ENCODE peak calls at places on chromosomes 3 and 15, in nine cellular contexts. C, M, K, E, Z, B, Y, Q and P are unnamed samples.

GRCh38 chr3:46881819-46882376 is 4.4 kb downstream of the PTH1R start:
- DNase-seq in M (no peak), C (no peak), B (no peak), K (peak; percentile 75), Y (no peak), Q (no peak), E (no peak), Z (peak; percentile 67), P (no peak)

GRCh38 chr15:42366151-42366550 is 6.8 kb downstream of the CAPN3 start:
- DNase-seq in Y (no peak), B (no peak), Q (no peak), C (no peak), E (no peak), Z (no peak), M (no peak), K (no peak), P (no peak)

GRCh38 chr15:67135494-67135893 is 70.1 kb downstream of the SMAD3 start:
- DNase-seq in Z (no peak), B (no peak), M (peak; percentile 20), C (no peak), K (no peak), Y (peak; percentile 47), E (no peak), Q (no peak), P (peak; percentile 55)

GRCh38 chr3:108662141-108662738 is 72.7 kb downstream of the DZIP3 start:
- DNase-seq in Q (peak; percentile 42), Z (no peak), Y (peak; percentile 56), E (peak; percentile 11), C (no peak), B (peak; percentile 28), M (no peak), K (no peak), P (no peak)

GRCh38 chr15:39251413-39252197 is 329.3 kb upstream of the THBS1 start:
- DNase-seq in C (no peak), K (no peak), Y (no peak), E (peak; percentile 26), Z (no peak), M (no peak), B (no peak), Q (no peak), P (no peak)

GRCh38 chr15:59925123-59925522 is 79.0 kb upstream of the FOXB1 start:
- DNase-seq in M (no peak), Q (no peak), B (no peak), K (no peak), C (no peak), Y (no peak), E (no peak), Z (no peak), P (no peak)

GRCh38 chr3:13812039-13812438 is 67.8 kb downstream of the WNT7A start:
- DNase-seq in Z (no peak), C (no peak), Q (no peak), Y (no peak), M (no peak), E (no peak), K (no peak), B (no peak), P (no peak)

GRCh38 chr15:44584162-44584749 is 47.3 kb downstream of the EIF3J start:
- DNase-seq in Y (peak; percentile 31), C (peak; percentile 64), K (no peak), B (peak; percentile 32), Q (peak; percentile 23), E (no peak), M (peak; percentile 46), Z (peak; percentile 52), P (peak; percentile 77)

GRCh38 chr15:85421116-85421925 is 40.9 kb downstream of the AKAP13 start:
- DNase-seq in C (no peak), K (no peak), Q (no peak), M (no peak), Y (no peak), Z (no peak), E (no peak), B (no peak), P (no peak)

GRCh38 chr3:142588708-142589107 is 7.5 kb upstream of the PLS1 start:
- DNase-seq in Z (no peak), K (no peak), B (no peak), M (no peak), Y (no peak), Q (no peak), E (no peak), C (no peak), P (no peak)

GRCh38 chr3:100518983-100519382 is 26.6 kb downstream of the TMEM45A start:
- DNase-seq in B (no peak), Z (no peak), Q (no peak), Y (no peak), E (no peak), K (no peak), M (no peak), C (no peak), P (no peak)

GRCh38 chr3:100516843-100517242 is 24.4 kb downstream of the TMEM45A start:
- DNase-seq in Q (no peak), K (no peak), C (no peak), B (no peak), M (no peak), Y (no peak), E (no peak), Z (no peak), P (no peak)

GRCh38 chr3:100518244-100518643 is 25.8 kb downstream of the TMEM45A start:
- DNase-seq in E (no peak), K (no peak), C (no peak), B (no peak), Y (no peak), Z (no peak), M (no peak), Q (no peak), P (no peak)

GRCh38 chr3:100516232-100516631 is 23.8 kb downstream of the TMEM45A start:
- DNase-seq in C (no peak), B (no peak), Q (no peak), Y (no peak), M (no peak), Z (no peak), K (no peak), E (no peak), P (no peak)

DNA sequence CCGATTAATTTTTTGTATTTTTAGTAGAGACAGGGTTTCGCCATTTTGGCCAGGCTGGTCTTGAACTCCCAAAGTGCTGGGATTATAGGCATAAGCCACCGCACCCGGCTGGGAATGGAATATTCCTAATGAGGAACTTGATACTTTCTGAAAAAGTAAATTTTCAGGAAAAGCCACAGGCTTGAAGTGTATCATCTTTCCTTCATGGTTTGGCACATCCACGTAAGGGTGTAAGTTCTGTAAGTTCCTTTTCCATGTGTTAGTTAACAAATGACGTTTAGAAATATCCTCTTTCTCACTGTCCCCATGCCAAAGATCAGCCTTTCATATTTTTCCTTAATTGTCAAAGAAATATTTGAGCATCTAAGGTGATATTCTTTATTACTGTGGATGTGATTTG is 24.9 kb downstream of the TMEM45A start:
- DNase-seq in M (no peak), B (no peak), Y (no peak), C (no peak), E (no peak), K (no peak), Q (no peak), Z (no peak), P (no peak)
- H3K27ac ChIP-seq in M (no peak overlapping the region), B (no peak overlapping the region), Y (no peak overlapping the region), C (no peak overlapping the region), E (no peak overlapping the region), K (no peak overlapping the region), Q (no peak overlapping the region), Z (no peak overlapping the region), P (no peak overlapping the region)

GRCh38 chr3:123686254-123686653 is 101.4 kb upstream of the HACD2 start:
- DNase-seq in C (no peak), Q (no peak), Z (no peak), K (no peak), M (no peak), E (no peak), B (no peak), Y (no peak), P (no peak)

GRCh38 chr3:123683146-123683545 is 98.3 kb upstream of the HACD2 start:
- DNase-seq in C (no peak), K (no peak), B (no peak), Y (no peak), E (no peak), Q (no peak), M (no peak), Z (no peak), P (no peak)

GRCh38 chr3:123685780-123686179 is 100.9 kb upstream of the HACD2 start:
- DNase-seq in M (no peak), C (no peak), B (no peak), Y (no peak), Q (no peak), E (no peak), K (no peak), Z (no peak), P (no peak)

GRCh38 chr3:123683755-123684154 is 98.9 kb upstream of the HACD2 start:
- DNase-seq in C (no peak), Q (no peak), K (no peak), Y (no peak), M (no peak), E (no peak), Z (no peak), B (no peak), P (no peak)

GRCh38 chr3:123684636-123685035 is 99.8 kb upstream of the HACD2 start:
- DNase-seq in B (no peak), Y (no peak), Q (no peak), M (no peak), Z (no peak), E (no peak), C (no peak), K (no peak), P (no peak)
- H3K4me1 ChIP-seq in B (peaks cover 12% of the 10 kb centered on the region), Y (peaks cover 5% of the 10 kb centered on the region), Q (peaks cover 24% of the 10 kb centered on the region), M (peaks cover 33% of the 10 kb centered on the region), Z (peaks cover 4% of the 10 kb centered on the region), E (no peaks in the 10 kb centered on the region), C (peaks cover 64% of the 10 kb centered on the region), K (peaks cover 10% of the 10 kb centered on the region), P (no peaks in the 10 kb centered on the region)

GRCh38 chr3:10119376-10119775 is 3.9 kb downstream of the BRK1 start:
- DNase-seq in C (no peak), K (no peak), E (no peak), Q (no peak), M (no peak), Z (no peak), Y (no peak), B (no peak), P (no peak)

GRCh38 chr3:10121064-10121463 is 5.6 kb downstream of the BRK1 start:
- DNase-seq in Z (no peak), Y (no peak), B (no peak), C (no peak), E (no peak), Q (no peak), M (no peak), K (no peak), P (no peak)

GRCh38 chr3:10116928-10117327 is 1.5 kb downstream of the BRK1 start:
- DNase-seq in Z (no peak), C (no peak), Q (no peak), E (no peak), M (no peak), Y (no peak), B (no peak), K (no peak), P (no peak)

GRCh38 chr3:10116138-10116460 is 624 bp downstream of the BRK1 start:
- DNase-seq in E (no peak), B (no peak), K (no peak), Y (no peak), M (no peak), Z (no peak), Q (peak; percentile 12), C (no peak), P (no peak)

GRCh38 chr3:10115326-10116137 is at the start of gene BRK1:
- DNase-seq in Y (peak; percentile 97), E (peak; percentile 94), Q (peak; percentile 98), K (peak; percentile 93), C (peak; percentile 96), B (peak; percentile 97), M (peak; percentile 98), Z (peak; percentile 98), P (peak; percentile 93)
- TF ChIP-seq POLR2A in Y (peak; percentile 95), E (peak; percentile 93), Q (peak; percentile 95), K (peak; percentile 73), C (no peak), B (peak; percentile 41), M (peak; percentile 93), Z (peak; percentile 44), P (peak; percentile 96)

GRCh38 chr15:31024330-31024729 is 32.9 kb upstream of the MTMR10 start:
- DNase-seq in C (no peak), K (no peak), E (no peak), Y (peak; percentile 21), Z (no peak), B (no peak), M (no peak), Q (peak; percentile 68), P (no peak)
- H3K27ac ChIP-seq in C (no peak overlapping the region), K (no peak overlapping the region), E (no peak overlapping the region), Y (peak overlapping the region; percentile 72), Z (no peak overlapping the region), B (no peak overlapping the region), M (no peak overlapping the region), Q (peak overlapping the region; percentile 67), P (no peak overlapping the region)